ENCODE peak calls at places on chromosome 14, in seven cellular contexts. F is neuronal stem cell; W is transverse colon; A is aorta; P is naive thymus-derived CD8-positive, alpha-beta T cell; S is foreskin fibroblast; Z is activated naive CD4-positive, alpha-beta T cell treated with anti-CD3 and anti-CD28 coated beads, Interleukin-2, amount 50 U/mL, for 16 hours. G is an unnamed sample.

GRCh38 chr14:63745858-63746425 is 18.1 kb upstream of the SGPP1 start:
- DNase-seq in P (no peak), F (no peak), S (no peak), A (no peak), W (peak), Z (no peak), G (no peak)

GRCh38 chr14:30610719-30611388 is 11.3 kb upstream of the SCFD1 start:
- DNase-seq in W (peak), Z (no peak), P (peak), S (no peak), F (no peak), A (no peak), G (no peak)

GRCh38 chr14:101899263-101899662 is 65.1 kb upstream of the DYNC1H1 start:
- DNase-seq in W (no peak), F (no peak), Z (no peak), P (no peak), S (no peak), A (no peak), G (no peak)

GRCh38 chr14:35353409-35354172 is 51.0 kb downstream of the NFKBIA start:
- DNase-seq in A (no peak), Z (no peak), W (no peak), F (no peak), P (no peak), S (no peak), G (no peak)

GRCh38 chr14:91271639-91272038 is 27.1 kb upstream of the GPR68 start:
- DNase-seq in P (no peak), Z (no peak), W (no peak), A (no peak), F (no peak), S (no peak), G (no peak)

GRCh38 chr14:55097894-55098560 is 31.0 kb upstream of the LGALS3 start:
- DNase-seq in F (no peak), Z (peak), A (no peak), P (no peak), S (no peak), W (peak), G (no peak)

GRCh38 chr14:105852378-105853088 is 326.1 kb downstream of the TMEM121 start:
- DNase-seq in W (peak), S (no peak), F (no peak), Z (peak), P (no peak), A (peak), G (no peak)

GRCh38 chr14:86513056-86513455 is 983.1 kb downstream of the FLRT2 start:
- DNase-seq in W (no peak), S (no peak), F (no peak), A (no peak), P (no peak), Z (no peak), G (no peak)

GRCh38 chr14:80237142-80237541 is 25.8 kb upstream of the DIO2 start:
- DNase-seq in S (no peak), A (no peak), W (no peak), P (no peak), F (no peak), Z (no peak), G (no peak)